ENCODE peak calls at places on chromosomes 11 and 22, in seven cellular contexts. B is tibial artery, J is GM19239, H is HS-27A, I is ACHN, M is erythroblast, D is EL. X is an unnamed sample.

GRCh38 chr11:39541945-39542351 is 1917.5 kb downstream of the LRRC4C start:
- DNase-seq in B (peak), J (no peak), H (no peak), I (no peak), M (peak), D (no peak), X (no peak)

GRCh38 chr11:3853935-3854659 is 1.4 kb upstream of the STIM1 start:
- DNase-seq in B (no peak), J (no peak), H (no peak), I (no peak), M (peak), D (no peak), X (peak)

GRCh38 chr11:60973699-60974098 is 2.2 kb downstream of the CD6 start:
- DNase-seq in B (no peak), J (no peak), H (no peak), I (no peak), M (no peak), D (no peak), X (no peak)

GRCh38 chr22:49111085-49111484 is 716.6 kb downstream of the BRD1 start:
- DNase-seq in B (no peak), J (no peak), H (no peak), I (no peak), M (no peak), D (no peak), X (no peak)

GRCh38 chr11:93131709-93132108 is 66.1 kb downstream of the SLC36A4 start:
- DNase-seq in B (no peak), J (no peak), H (no peak), I (peak), M (no peak), D (no peak), X (no peak)

GRCh38 chr11:62433141-62433543 is 14.3 kb downstream of the SCGB1A1 start:
- DNase-seq in B (no peak), J (no peak), H (no peak), I (peak), M (no peak), D (no peak), X (no peak)

GRCh38 chr11:14041040-14041439 is 78.5 kb downstream of the SPON1 start:
- DNase-seq in B (no peak), J (no peak), H (no peak), I (peak), M (no peak), D (no peak), X (no peak)

GRCh38 chr22:32644252-32645100 is 157.0 kb upstream of the TIMP3 start:
- DNase-seq in B (peak), J (peak), H (no peak), I (no peak), M (no peak), D (peak), X (peak)

GRCh38 chr11:30585892-30586250 is 282 bp downstream of the MPPED2 start:
- DNase-seq in B (peak), J (no peak), H (no peak), I (no peak), M (no peak), D (no peak), X (no peak)

GRCh38 chr22:44057411-44057987 is 33.4 kb downstream of the PARVB start:
- DNase-seq in B (peak), J (no peak), H (no peak), I (no peak), M (no peak), D (no peak), X (no peak)

GRCh38 chr11:67282876-67283371 is 6.2 kb upstream of the ANKRD13D start:
- DNase-seq in B (no peak), J (no peak), H (no peak), I (no peak), M (no peak), D (no peak), X (peak)

GRCh38 chr11:111631666-111632039 is 29.4 kb downstream of the SIK2 start:
- DNase-seq in B (no peak), J (no peak), H (peak), I (peak), M (no peak), D (peak), X (no peak)

GRCh38 chr11:133894956-133895549 is 49.7 kb upstream of the SPATA19 start:
- DNase-seq in B (peak), J (no peak), H (no peak), I (no peak), M (no peak), D (no peak), X (no peak)

GRCh38 chr11:416757-417621 is 2.2 kb upstream of the SIGIRR start:
- DNase-seq in B (no peak), J (no peak), H (no peak), I (peak), M (no peak), D (peak), X (peak)

GRCh38 chr11:20397281-20397680 is 9.8 kb downstream of the PRMT3 start:
- DNase-seq in B (no peak), J (no peak), H (no peak), I (peak), M (peak), D (peak), X (no peak)

GRCh38 chr11:43579171-43579918 is 101.2 kb upstream of the HSD17B12 start:
- DNase-seq in B (no peak), J (no peak), H (peak), I (peak), M (peak), D (peak), X (no peak)

GRCh38 chr22:19867617-19868016 is 12.9 kb upstream of the GNB1L start:
- DNase-seq in B (peak), J (no peak), H (no peak), I (no peak), M (no peak), D (no peak), X (peak)

GRCh38 chr11:14015711-14016110 is 53.2 kb downstream of the SPON1 start:
- DNase-seq in B (no peak), J (no peak), H (peak), I (peak), M (no peak), D (peak), X (no peak)

GRCh38 chr11:46916669-46917108 is 1.7 kb downstream of the LRP4 start:
- DNase-seq in B (no peak), J (no peak), H (no peak), I (peak), M (peak), D (peak), X (no peak)

GRCh38 chr22:47695176-47695575 is 932.7 kb downstream of the TBC1D22A start:
- DNase-seq in B (no peak), J (no peak), H (no peak), I (no peak), M (no peak), D (no peak), X (no peak)

GRCh38 chr11:129252621-129253020 is 60.5 kb upstream of the ARHGAP32 start:
- DNase-seq in B (no peak), J (no peak), H (no peak), I (peak), M (no peak), D (no peak), X (no peak)

X was measured in spleen.